ENCODE peak calls at places on chromosomes 12 and 14, in five cellular contexts. X is endodermal cell; U is CD4-positive, alpha-beta memory T cell; P is lung; O is uterus. D is an unnamed sample.

GRCh38 chr12:89575405-89575804 is 49.6 kb upstream of the POC1B start:
- DNase-seq in X (no peak), O (no peak), U (no peak), P (no peak), D (no peak)

GRCh38 chr12:95724767-95725166 is 65.8 kb downstream of the NTN4 start:
- DNase-seq in O (no peak), X (no peak), P (no peak), U (no peak), D (no peak)

GRCh38 chr14:39055786-39056474 is 47.1 kb downstream of the SEC23A start:
- DNase-seq in P (no peak), U (no peak), X (no peak), O (no peak), D (no peak)

GRCh38 chr12:30448038-30448437 is 247.6 kb downstream of the IPO8 start:
- DNase-seq in U (no peak), O (no peak), P (no peak), X (no peak), D (no peak)

GRCh38 chr14:86766469-86766868 is 1226.5 kb downstream of the GALC start:
- DNase-seq in O (no peak), U (no peak), P (no peak), X (no peak), D (no peak)

GRCh38 chr12:13094349-13094748 is 9.1 kb downstream of the GSG1 start:
- DNase-seq in X (no peak), P (no peak), O (no peak), U (no peak), D (peak; percentile 55)

GRCh38 chr14:77647853-77648252 is 31.4 kb upstream of the SPTLC2 start:
- DNase-seq in O (no peak), U (no peak), X (no peak), P (no peak), D (no peak)

GRCh38 chr12:68559246-68559645 is 51.5 kb upstream of the RAP1B start:
- DNase-seq in O (no peak), U (no peak), X (no peak), P (no peak), D (no peak)

GRCh38 chr14:85599939-85600338 is 70.0 kb downstream of the FLRT2 start:
- DNase-seq in X (no peak), O (no peak), P (no peak), U (no peak), D (no peak)

GRCh38 chr14:56199095-56199975 is 81.1 kb downstream of the PELI2 start:
- DNase-seq in X (no peak), U (no peak), O (peak; percentile 64), P (no peak), D (peak; percentile 50)

GRCh38 chr14:20209595-20209994 is 13.9 kb upstream of the OR11H6 start:
- DNase-seq in O (no peak), P (no peak), U (no peak), X (no peak), D (no peak)
- H3K9me3 ChIP-seq in O (no peaks in the 10 kb centered on the region), P (peaks cover 3% of the 10 kb centered on the region), U (no peaks in the 10 kb centered on the region), X (peaks cover 60% of the 10 kb centered on the region), D (peaks cover 3% of the 10 kb centered on the region)

GRCh38 chr12:39736406-39736805 is 116.8 kb upstream of the ABCD2 start:
- DNase-seq in X (no peak), P (no peak), O (no peak), U (no peak), D (no peak)
- H3K9me3 ChIP-seq in X (peaks cover 13% of the 10 kb centered on the region), P (peaks cover 11% of the 10 kb centered on the region), O (no peaks in the 10 kb centered on the region), U (peaks cover 3% of the 10 kb centered on the region), D (peaks cover 28% of the 10 kb centered on the region)

GRCh38 chr12:101647711-101648110 is 49.7 kb upstream of the CHPT1 start:
- DNase-seq in P (no peak), O (no peak), U (no peak), X (no peak), D (no peak)
- H3K9me3 ChIP-seq in P (no peaks in the 10 kb centered on the region), O (no peaks in the 10 kb centered on the region), U (no peaks in the 10 kb centered on the region), X (no peaks in the 10 kb centered on the region), D (no peaks in the 10 kb centered on the region)

DNA sequence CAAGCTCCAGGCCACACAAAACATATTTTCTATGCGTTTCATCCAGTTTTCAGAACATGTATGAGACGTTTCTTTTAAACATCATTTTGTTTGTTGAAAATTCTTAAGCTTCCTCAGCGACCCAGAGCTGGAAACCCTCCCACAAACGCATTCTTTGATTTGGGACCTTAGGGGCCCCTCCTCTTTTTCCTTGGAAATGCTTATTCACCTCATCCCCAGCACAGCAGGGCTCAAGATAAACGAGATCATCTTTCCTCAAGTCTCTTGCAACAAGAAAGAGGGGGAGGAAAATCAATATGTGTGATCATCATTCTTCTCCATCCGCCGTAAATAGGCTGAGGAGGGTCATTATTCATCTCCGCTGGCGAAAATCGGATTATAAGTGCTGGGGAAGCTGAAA is 1415.2 kb downstream of the AACS start:
- DNase-seq in X (peak; percentile 73), P (no peak), O (no peak), U (no peak), D (no peak)
- H3K9me3 ChIP-seq in X (no peaks in the 10 kb centered on the region), P (peaks cover 3% of the 10 kb centered on the region), O (no peaks in the 10 kb centered on the region), U (no peaks in the 10 kb centered on the region), D (peaks cover 4% of the 10 kb centered on the region)

DNA sequence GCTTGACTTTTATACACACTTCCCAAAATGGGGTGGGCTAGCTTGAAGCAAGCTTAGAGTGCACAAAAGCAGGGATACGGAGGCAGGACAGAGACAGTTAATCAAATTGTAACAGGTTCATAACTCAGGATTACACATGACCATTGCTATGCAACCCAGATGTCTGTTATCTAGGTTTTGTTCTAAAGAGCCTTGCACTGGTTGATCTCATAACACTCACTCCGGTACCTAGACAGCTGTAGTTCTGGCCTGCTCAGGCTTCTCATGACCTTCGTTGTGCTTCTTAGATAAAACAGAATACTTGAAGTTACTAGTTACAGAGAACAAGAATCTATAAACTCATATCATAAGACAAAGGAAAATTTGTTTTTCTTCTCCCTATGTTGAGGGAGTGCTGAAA is 983.4 kb downstream of the TMEM121 start:
- DNase-seq in P (no peak), X (no peak), O (no peak), U (no peak), D (peak; percentile 26)
- H3K9me3 ChIP-seq in P (peaks cover 3% of the 10 kb centered on the region), X (peaks cover 91% of the 10 kb centered on the region), O (no peaks in the 10 kb centered on the region), U (no peaks in the 10 kb centered on the region), D (no peaks in the 10 kb centered on the region)

GRCh38 chr12:100393202-100393601 is 36.3 kb downstream of the SLC17A8 start:
- DNase-seq in O (no peak), X (no peak), P (no peak), U (no peak), D (no peak)
- H3K9me3 ChIP-seq in O (no peaks in the 10 kb centered on the region), X (no peaks in the 10 kb centered on the region), P (no peaks in the 10 kb centered on the region), U (no peaks in the 10 kb centered on the region), D (no peaks in the 10 kb centered on the region)

DNA sequence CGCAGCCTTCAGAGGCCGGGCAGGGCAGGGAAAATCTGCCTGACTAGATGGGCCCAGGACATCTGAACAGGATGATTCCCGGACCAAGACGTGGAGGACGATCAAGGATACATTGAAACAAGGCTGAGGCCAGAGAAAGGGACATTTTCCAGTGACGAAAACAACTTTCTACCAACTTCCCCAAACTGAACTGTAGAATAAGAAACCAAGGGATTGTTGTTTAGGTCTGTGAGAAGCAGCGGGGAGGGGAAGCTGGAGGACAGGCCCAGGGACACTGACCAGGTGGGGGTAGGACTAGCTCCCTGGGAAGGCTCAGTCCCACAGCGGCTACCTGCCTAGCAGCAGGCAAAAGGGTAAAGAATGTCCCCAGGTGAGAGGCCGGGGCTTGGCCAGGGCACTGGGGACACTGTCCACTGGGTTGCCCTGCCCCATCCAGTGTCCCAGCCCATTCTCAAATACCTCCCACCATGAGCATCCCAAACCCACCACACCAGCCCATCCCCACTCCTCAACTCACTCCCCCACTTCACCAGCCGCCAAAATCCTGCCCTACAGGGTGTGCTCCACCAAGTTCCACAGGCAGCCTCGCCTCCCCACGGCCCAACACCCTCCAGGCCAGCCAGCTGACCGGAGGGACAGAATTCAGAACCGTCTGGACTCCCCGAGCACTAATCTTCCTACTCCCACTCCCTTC is 984 bp downstream of the TNFRSF1A start:
- DNase-seq in O (peak; percentile 30), X (peak; percentile 68), U (no peak), P (no peak), D (no peak)
- H3K9me3 ChIP-seq in O (no peaks in the 10 kb centered on the region), X (no peaks in the 10 kb centered on the region), U (no peaks in the 10 kb centered on the region), P (no peaks in the 10 kb centered on the region), D (no peaks in the 10 kb centered on the region)

DNA sequence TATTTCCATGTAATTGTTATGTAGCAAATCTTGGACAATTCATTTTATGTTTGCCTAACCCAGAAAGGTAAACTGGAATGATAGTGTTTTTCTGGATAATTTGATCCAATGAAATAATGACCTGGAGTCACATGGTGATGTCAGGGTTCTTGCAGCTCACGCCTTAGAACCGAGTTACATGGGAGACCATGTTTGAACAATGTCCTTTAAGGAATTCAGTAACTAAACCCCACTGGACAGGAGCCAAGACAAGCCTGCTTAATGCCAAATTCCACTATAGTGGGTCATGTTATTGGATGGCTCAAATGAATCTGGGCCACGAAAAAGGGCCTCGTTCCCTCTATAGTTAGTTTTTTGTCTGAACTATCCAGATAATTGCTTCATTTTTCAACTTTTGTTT is 255.8 kb upstream of the HMGA2 start:
- DNase-seq in U (no peak), O (no peak), P (no peak), X (no peak), D (no peak)
- H3K9me3 ChIP-seq in U (no peaks in the 10 kb centered on the region), O (no peaks in the 10 kb centered on the region), P (no peaks in the 10 kb centered on the region), X (peaks cover 8% of the 10 kb centered on the region), D (no peaks in the 10 kb centered on the region)